ENCODE peak calls at places on chromosome 3, in seven cellular contexts. Z is CD8-positive, alpha-beta T cell; B is cardiac fibroblast; D is hippocampal formation; Y is stimulated activated CD8-positive, alpha-beta memory T cell treated with anti-CD3 and anti-CD28 coated beads, Interleukin-15, amount 100 ng/mL, for 4 hours; G is A549; X is EL. S is an unnamed sample.

GRCh38 chr3:125374501-125374995 is 577 bp downstream of the ZNF148 start:
- DNase-seq in B (peak; percentile 47), D (peak; percentile 31), X (peak; percentile 54), Y (peak; percentile 17), G (peak; percentile 38), Z (peak; percentile 19), S (no peak)

GRCh38 chr3:119716998-119717397 is 14.2 kb downstream of the CFAP91 start:
- DNase-seq in Z (no peak), B (no peak), D (no peak), G (no peak), Y (no peak), X (no peak), S (no peak)

GRCh38 chr3:183745300-183746098 is 47.9 kb downstream of the YEATS2 start:
- DNase-seq in Z (no peak), B (peak; percentile 56), Y (no peak), X (peak; percentile 76), G (no peak), D (no peak), S (peak; percentile 22)

GRCh38 chr3:53940651-53941050 is 49.0 kb upstream of the SELENOK start:
- DNase-seq in Y (no peak), D (no peak), X (no peak), G (no peak), B (peak; percentile 28), Z (no peak), S (no peak)

GRCh38 chr3:132781922-132782321 is 59.7 kb upstream of the NPHP3 start:
- DNase-seq in B (no peak), Z (no peak), Y (no peak), G (no peak), X (no peak), D (no peak), S (no peak)

GRCh38 chr3:126770096-126770495 is 66.1 kb downstream of the CHCHD6 start:
- DNase-seq in Z (no peak), G (no peak), D (no peak), Y (no peak), X (no peak), B (peak; percentile 18), S (no peak)

GRCh38 chr3:153513236-153513635 is 351.2 kb downstream of the RAP2B start:
- DNase-seq in G (peak; percentile 2), D (no peak), Z (no peak), X (peak; percentile 2), B (peak; percentile 27), Y (no peak), S (peak; percentile 7)

GRCh38 chr3:192273001-192273400 is 454.3 kb downstream of the FGF12 start:
- DNase-seq in X (no peak), Y (no peak), D (no peak), G (no peak), B (no peak), Z (no peak), S (no peak)

GRCh38 chr3:43754316-43754715 is 63.6 kb downstream of the ABHD5 start:
- DNase-seq in D (no peak), Y (no peak), B (peak; percentile 65), G (no peak), Z (no peak), X (peak; percentile 72), S (peak; percentile 29)

GRCh38 chr3:124659175-124659574 is 71.1 kb upstream of the UMPS start:
- DNase-seq in Z (no peak), G (no peak), D (no peak), X (no peak), Y (no peak), B (no peak), S (no peak)

GRCh38 chr3:146640361-146640760 is 35.2 kb upstream of the PLSCR5 start:
- DNase-seq in X (no peak), Y (no peak), D (no peak), G (no peak), B (no peak), Z (no peak), S (no peak)

GRCh38 chr3:159650751-159651150 is 337.9 kb upstream of the IL12A start:
- DNase-seq in X (peak; percentile 38), G (no peak), D (no peak), Y (no peak), Z (no peak), B (no peak), S (no peak)

GRCh38 chr3:32822609-32823498 is 5.1 kb downstream of the TRIM71 start:
- DNase-seq in X (no peak), G (no peak), Z (no peak), Y (no peak), B (no peak), D (no peak), S (no peak)